ENCODE peak calls at places on chromosome 21, in nine cellular contexts. One of them, this sample, is unnamed. For H3K36me3, the result is how much of the 10 kb centered on the place peaks cover.

GRCh38 chr21:16424331-16424749 is 694.6 kb downstream of the USP25 start:
- DNase-seq in astrocyte: peak
- DNase-seq in mammary epithelial cell: peak
- DNase-seq in GM23338: no peak
- DNase-seq in keratinocyte: no peak
- DNase-seq in fibroblast of lung: peak
- DNase-seq in endothelial cell of umbilical vein: peak
- DNase-seq in PC-9: no peak
- DNase-seq in GM12878: no peak
- DNase-seq in this sample: no peak

GRCh38 chr21:33642896-33643657 is 776 bp downstream of the ITSN1 start:
- DNase-seq in mammary epithelial cell: peak
- DNase-seq in GM23338: peak
- DNase-seq in endothelial cell of umbilical vein: peak
- DNase-seq in GM12878: no peak
- DNase-seq in PC-9: no peak
- DNase-seq in astrocyte: peak
- DNase-seq in keratinocyte: no peak
- DNase-seq in fibroblast of lung: peak
- DNase-seq in this sample: peak

GRCh38 chr21:35398366-35398982 is 349.4 kb upstream of the RUNX1 start:
- DNase-seq in astrocyte: no peak
- DNase-seq in PC-9: no peak
- DNase-seq in GM12878: no peak
- DNase-seq in endothelial cell of umbilical vein: peak
- DNase-seq in GM23338: no peak
- DNase-seq in fibroblast of lung: peak
- DNase-seq in keratinocyte: no peak
- DNase-seq in mammary epithelial cell: peak
- DNase-seq in this sample: no peak

GRCh38 chr21:32214654-32215305 is 64.1 kb downstream of the MIS18A start:
- DNase-seq in fibroblast of lung: no peak
- DNase-seq in GM23338: no peak
- DNase-seq in keratinocyte: no peak
- DNase-seq in GM12878: no peak
- DNase-seq in mammary epithelial cell: no peak
- DNase-seq in endothelial cell of umbilical vein: no peak
- DNase-seq in PC-9: no peak
- DNase-seq in astrocyte: no peak
- DNase-seq in this sample: no peak

GRCh38 chr21:34908424-34909055 is 140.6 kb downstream of the RUNX1 start:
- DNase-seq in GM23338: no peak
- DNase-seq in PC-9: peak
- DNase-seq in GM12878: no peak
- DNase-seq in mammary epithelial cell: no peak
- DNase-seq in fibroblast of lung: peak
- DNase-seq in astrocyte: no peak
- DNase-seq in endothelial cell of umbilical vein: no peak
- DNase-seq in keratinocyte: no peak
- DNase-seq in this sample: no peak

GRCh38 chr21:42567861-42568260 is 54.2 kb downstream of the SLC37A1 start:
- DNase-seq in keratinocyte: no peak
- DNase-seq in GM23338: no peak
- DNase-seq in astrocyte: no peak
- DNase-seq in GM12878: no peak
- DNase-seq in endothelial cell of umbilical vein: no peak
- DNase-seq in fibroblast of lung: no peak
- DNase-seq in mammary epithelial cell: no peak
- DNase-seq in PC-9: no peak
- DNase-seq in this sample: no peak

GRCh38 chr21:33394260-33394659 is 9.0 kb upstream of the IFNGR2 start:
- DNase-seq in GM23338: no peak
- DNase-seq in mammary epithelial cell: no peak
- DNase-seq in keratinocyte: no peak
- DNase-seq in astrocyte: no peak
- DNase-seq in GM12878: no peak
- DNase-seq in fibroblast of lung: peak
- DNase-seq in PC-9: no peak
- DNase-seq in endothelial cell of umbilical vein: no peak
- DNase-seq in this sample: no peak

GRCh38 chr21:35170244-35170756 is 121.2 kb upstream of the RUNX1 start:
- DNase-seq in mammary epithelial cell: no peak
- DNase-seq in GM23338: no peak
- DNase-seq in fibroblast of lung: no peak
- DNase-seq in PC-9: no peak
- DNase-seq in astrocyte: no peak
- DNase-seq in endothelial cell of umbilical vein: no peak
- DNase-seq in keratinocyte: no peak
- DNase-seq in GM12878: no peak
- DNase-seq in this sample: no peak

GRCh38 chr21:42784276-42784675 is 95.1 kb downstream of the WDR4 start:
- DNase-seq in keratinocyte: no peak
- DNase-seq in endothelial cell of umbilical vein: no peak
- DNase-seq in GM12878: no peak
- DNase-seq in mammary epithelial cell: no peak
- DNase-seq in fibroblast of lung: no peak
- DNase-seq in astrocyte: no peak
- DNase-seq in GM23338: no peak
- DNase-seq in PC-9: no peak
- DNase-seq in this sample: no peak

GRCh38 chr21:36249576-36250422 is 70.2 kb upstream of the MORC3 start:
- DNase-seq in GM12878: no peak
- DNase-seq in mammary epithelial cell: no peak
- DNase-seq in astrocyte: no peak
- DNase-seq in GM23338: no peak
- DNase-seq in fibroblast of lung: no peak
- DNase-seq in endothelial cell of umbilical vein: no peak
- DNase-seq in keratinocyte: no peak
- DNase-seq in PC-9: no peak
- DNase-seq in this sample: no peak

GRCh38 chr21:8993943-8994639 is 1527.3 kb upstream of the TPTE start:
- DNase-seq in mammary epithelial cell: no peak
- DNase-seq in PC-9: peak
- DNase-seq in astrocyte: no peak
- DNase-seq in GM12878: no peak
- DNase-seq in endothelial cell of umbilical vein: peak
- DNase-seq in GM23338: peak
- DNase-seq in keratinocyte: no peak
- DNase-seq in fibroblast of lung: no peak
- DNase-seq in this sample: no peak

GRCh38 chr21:17900990-17901385 is 81.8 kb upstream of the C21orf91 start:
- DNase-seq in astrocyte: no peak
- DNase-seq in GM23338: no peak
- DNase-seq in mammary epithelial cell: no peak
- DNase-seq in keratinocyte: no peak
- DNase-seq in endothelial cell of umbilical vein: no peak
- DNase-seq in GM12878: no peak
- DNase-seq in fibroblast of lung: no peak
- DNase-seq in PC-9: no peak
- DNase-seq in this sample: no peak

GRCh38 chr21:17901458-17902092 is 82.4 kb upstream of the C21orf91 start:
- DNase-seq in GM23338: no peak
- DNase-seq in GM12878: peak
- DNase-seq in mammary epithelial cell: peak
- DNase-seq in endothelial cell of umbilical vein: no peak
- DNase-seq in PC-9: peak
- DNase-seq in fibroblast of lung: no peak
- DNase-seq in astrocyte: peak
- DNase-seq in keratinocyte: no peak
- DNase-seq in this sample: no peak

GRCh38 chr21:17900281-17900989 is 81.3 kb upstream of the C21orf91 start:
- DNase-seq in keratinocyte: peak
- DNase-seq in GM23338: peak
- DNase-seq in astrocyte: no peak
- DNase-seq in mammary epithelial cell: no peak
- DNase-seq in fibroblast of lung: no peak
- DNase-seq in GM12878: no peak
- DNase-seq in PC-9: no peak
- DNase-seq in endothelial cell of umbilical vein: no peak
- DNase-seq in this sample: no peak

GRCh38 chr21:17903929-17904639 is 84.9 kb upstream of the C21orf91 start:
- DNase-seq in astrocyte: peak
- DNase-seq in GM23338: no peak
- DNase-seq in keratinocyte: no peak
- DNase-seq in fibroblast of lung: no peak
- DNase-seq in PC-9: no peak
- DNase-seq in endothelial cell of umbilical vein: no peak
- DNase-seq in mammary epithelial cell: no peak
- DNase-seq in GM12878: no peak
- DNase-seq in this sample: no peak

GRCh38 chr21:17903029-17903806 is 84.1 kb upstream of the C21orf91 start:
- DNase-seq in astrocyte: peak
- DNase-seq in GM23338: peak
- DNase-seq in mammary epithelial cell: no peak
- DNase-seq in GM12878: no peak
- DNase-seq in fibroblast of lung: peak
- DNase-seq in PC-9: peak
- DNase-seq in keratinocyte: no peak
- DNase-seq in endothelial cell of umbilical vein: peak
- DNase-seq in this sample: peak
- TF ChIP-seq CTCF in astrocyte: peak
- TF ChIP-seq CTCF in GM23338: peak
- TF ChIP-seq CTCF in mammary epithelial cell: peak
- TF ChIP-seq CTCF in GM12878: peak
- TF ChIP-seq CTCF in fibroblast of lung: no peak
- TF ChIP-seq CTCF in PC-9: peak
- TF ChIP-seq CTCF in keratinocyte: no peak
- TF ChIP-seq CTCF in endothelial cell of umbilical vein: no peak
- TF ChIP-seq CTCF in this sample: peak

DNA sequence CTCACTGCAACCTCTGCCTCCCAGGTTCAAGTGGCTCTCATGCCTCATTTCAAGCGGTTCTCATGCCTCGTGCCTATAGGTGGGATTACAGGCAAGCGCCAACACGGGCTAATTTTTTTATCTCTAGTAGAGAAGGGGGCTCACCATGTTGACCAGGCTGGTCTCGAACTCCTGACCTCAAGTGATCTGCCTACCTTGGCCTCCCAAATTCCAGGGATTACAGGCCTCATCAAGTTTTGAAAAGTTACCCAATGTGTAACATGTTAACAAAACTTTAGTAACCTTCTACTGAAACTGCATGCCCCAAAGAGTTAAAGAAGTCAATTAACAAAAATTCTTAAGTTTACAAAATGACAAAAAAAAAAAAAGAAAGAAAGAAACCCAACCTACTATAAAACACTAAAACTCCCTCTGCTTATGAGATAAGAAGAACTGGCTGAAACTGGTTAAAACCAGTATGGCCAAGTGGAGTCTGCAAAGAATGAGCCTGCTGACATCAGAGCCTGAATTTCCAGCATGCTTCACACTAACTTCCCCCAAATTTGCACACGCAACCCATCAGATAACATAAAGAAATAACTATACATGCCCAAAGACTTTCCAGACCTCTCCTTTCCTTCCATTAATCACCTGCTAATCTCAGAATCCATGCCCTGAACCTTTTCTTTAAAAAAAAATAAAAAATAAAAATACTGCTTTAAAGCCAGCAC is 25.5 kb upstream of the PSMG1 start:
- DNase-seq in fibroblast of lung: peak
- DNase-seq in mammary epithelial cell: no peak
- DNase-seq in endothelial cell of umbilical vein: no peak
- DNase-seq in PC-9: no peak
- DNase-seq in keratinocyte: no peak
- DNase-seq in astrocyte: no peak
- DNase-seq in GM23338: peak
- DNase-seq in GM12878: no peak
- DNase-seq in this sample: peak
- H3K36me3 ChIP-seq in fibroblast of lung: under half
- H3K36me3 ChIP-seq in mammary epithelial cell: under half
- H3K36me3 ChIP-seq in endothelial cell of umbilical vein: under half
- H3K36me3 ChIP-seq in PC-9: under half
- H3K36me3 ChIP-seq in keratinocyte: under half
- H3K36me3 ChIP-seq in astrocyte: under half
- H3K36me3 ChIP-seq in GM23338: under half
- H3K36me3 ChIP-seq in GM12878: under half
- H3K36me3 ChIP-seq in this sample: under half

GRCh38 chr21:41507521-41508414 is at the start of gene TMPRSS2:
- DNase-seq in PC-9: peak
- DNase-seq in fibroblast of lung: no peak
- DNase-seq in mammary epithelial cell: peak
- DNase-seq in keratinocyte: no peak
- DNase-seq in endothelial cell of umbilical vein: no peak
- DNase-seq in GM12878: no peak
- DNase-seq in astrocyte: no peak
- DNase-seq in GM23338: peak
- DNase-seq in this sample: no peak
- TF ChIP-seq EZH2 in PC-9: no peak
- TF ChIP-seq EZH2 in fibroblast of lung: peak
- TF ChIP-seq EZH2 in mammary epithelial cell: peak
- TF ChIP-seq EZH2 in keratinocyte: peak
- TF ChIP-seq EZH2 in endothelial cell of umbilical vein: no peak
- TF ChIP-seq EZH2 in GM12878: no peak
- TF ChIP-seq EZH2 in astrocyte: no peak
- TF ChIP-seq EZH2 in GM23338: no peak
- TF ChIP-seq EZH2 in this sample: peak

DNA sequence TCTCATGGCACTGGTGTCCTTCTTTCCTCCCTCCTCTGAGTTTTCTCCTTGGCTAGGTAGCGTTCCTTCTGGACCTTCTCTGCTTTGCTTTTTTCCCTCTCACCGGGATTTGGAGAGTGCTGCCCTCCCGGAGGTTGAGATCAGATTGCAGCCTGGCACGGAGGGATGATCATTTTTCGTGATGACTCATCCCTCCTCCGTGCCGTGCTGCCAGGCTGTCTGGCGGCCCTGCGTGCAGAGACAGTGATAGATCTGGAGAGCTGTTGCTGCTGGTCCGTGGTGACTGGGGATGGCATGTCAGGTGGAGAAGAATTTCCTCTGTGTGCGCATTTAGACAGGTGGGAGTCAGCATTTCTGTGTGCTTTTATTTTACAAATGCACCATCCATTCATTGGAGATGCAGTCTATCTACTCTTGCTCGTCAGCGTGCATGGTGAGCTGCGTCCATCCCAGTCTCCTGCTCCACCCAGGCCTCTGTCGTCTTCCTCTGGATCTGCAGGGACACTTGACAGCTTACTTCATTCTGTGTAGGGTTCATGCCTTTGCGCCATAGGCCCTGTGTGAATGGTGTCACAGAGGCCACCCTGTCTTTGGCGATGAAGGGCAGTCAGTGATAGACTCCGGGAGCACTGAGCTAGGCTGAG is 104.4 kb downstream of the PCBP3 start:
- DNase-seq in fibroblast of lung: peak
- DNase-seq in astrocyte: peak
- DNase-seq in GM23338: peak
- DNase-seq in GM12878: no peak
- DNase-seq in keratinocyte: peak
- DNase-seq in endothelial cell of umbilical vein: no peak
- DNase-seq in PC-9: no peak
- DNase-seq in mammary epithelial cell: peak
- DNase-seq in this sample: peak
- TF ChIP-seq CTCF in fibroblast of lung: no peak
- TF ChIP-seq CTCF in astrocyte: no peak
- TF ChIP-seq CTCF in GM23338: no peak
- TF ChIP-seq CTCF in GM12878: no peak
- TF ChIP-seq CTCF in keratinocyte: peak
- TF ChIP-seq CTCF in endothelial cell of umbilical vein: no peak
- TF ChIP-seq CTCF in PC-9: no peak
- TF ChIP-seq CTCF in mammary epithelial cell: peak
- TF ChIP-seq CTCF in this sample: peak